ENCODE peak calls at places on chromosomes 4 and X, in seven cellular contexts. A, J, W, B, Z, H and K are unnamed samples.
A peak's percentile ranks its signal among the peaks of the same experiment; 100 is the strongest.

GRCh38 chr4:4541040-4541631 is 712 bp downstream of the STX18 start:
- DNase-seq in A (peak; percentile 65), J (peak; percentile 62), W (peak; percentile 36), B (peak; percentile 8), Z (no peak), H (peak; percentile 45), K (no peak)

GRCh38 chr4:128286474-128287158 is 997 bp downstream of the PGRMC2 start:
- DNase-seq in A (peak; percentile 61), J (peak; percentile 58), W (no peak), B (no peak), Z (no peak), H (peak; percentile 58), K (no peak)

GRCh38 chr4:140427919-140428471 is 547 bp upstream of the CLGN start:
- DNase-seq in A (peak; percentile 23), J (no peak), W (no peak), B (no peak), Z (no peak), H (peak; percentile 8), K (no peak)

GRCh38 chrX:16512401-16512776 is 137.6 kb upstream of the S100G start:
- DNase-seq in A (no peak), J (no peak), W (no peak), B (no peak), Z (no peak), H (no peak), K (no peak)

GRCh38 chr4:170089274-170089742 is 448 bp downstream of the AADAT start:
- DNase-seq in A (peak; percentile 39), J (peak; percentile 61), W (no peak), B (peak; percentile 10), Z (no peak), H (no peak), K (no peak)

GRCh38 chr4:4395849-4396627 is 9.1 kb downstream of the NSG1 start:
- DNase-seq in A (peak; percentile 53), J (peak; percentile 19), W (no peak), B (no peak), Z (no peak), H (peak; percentile 54), K (no peak)

GRCh38 chr4:53500552-53500951 is 90.7 kb downstream of the LNX1 start:
- DNase-seq in A (no peak), J (no peak), W (no peak), B (no peak), Z (no peak), H (no peak), K (no peak)

GRCh38 chrX:19824603-19825002 is 62.8 kb downstream of the SH3KBP1 start:
- DNase-seq in A (peak; percentile 45), J (peak; percentile 84), W (no peak), B (no peak), Z (no peak), H (no peak), K (no peak)

GRCh38 chr4:82388405-82388804 is 14.6 kb upstream of the HNRNPD start:
- DNase-seq in A (no peak), J (no peak), W (no peak), B (no peak), Z (no peak), H (peak; percentile 30), K (no peak)

GRCh38 chrX:119638725-119639471 is 32.7 kb upstream of the NKRF start:
- DNase-seq in A (peak; percentile 6), J (no peak), W (no peak), B (no peak), Z (no peak), H (no peak), K (no peak)

GRCh38 chrX:68415289-68415688 is 18.0 kb downstream of the OPHN1 start:
- DNase-seq in A (peak; percentile 64), J (peak; percentile 83), W (no peak), B (peak; percentile 40), Z (no peak), H (no peak), K (no peak)

GRCh38 chr4:54937501-54937900 is 187.9 kb downstream of the KDR start:
- DNase-seq in A (no peak), J (no peak), W (no peak), B (no peak), Z (no peak), H (no peak), K (no peak)

GRCh38 chr4:153061971-153062370 is 125.8 kb downstream of the FHDC1 start:
- DNase-seq in A (no peak), J (no peak), W (no peak), B (no peak), Z (no peak), H (no peak), K (no peak)

GRCh38 chr4:75490155-75490554 is 24.0 kb downstream of the RCHY1 start:
- DNase-seq in A (peak; percentile 65), J (peak; percentile 18), W (no peak), B (no peak), Z (no peak), H (peak; percentile 13), K (no peak)

GRCh38 chrX:150566734-150567182 is 1.7 kb upstream of the MTM1 start:
- DNase-seq in A (no peak), J (no peak), W (no peak), B (no peak), Z (no peak), H (no peak), K (no peak)

GRCh38 chr4:13522282-13523104 is 21.8 kb downstream of the NKX3-2 start:
- DNase-seq in A (no peak), J (no peak), W (no peak), B (no peak), Z (no peak), H (no peak), K (no peak)

GRCh38 chr4:128635141-128635911 is 174.2 kb upstream of the JADE1 start:
- DNase-seq in A (peak; percentile 55), J (peak; percentile 95), W (peak; percentile 76), B (peak; percentile 88), Z (no peak), H (no peak), K (peak; percentile 98)

GRCh38 chrX:19349263-19349662 is 5.5 kb downstream of the PDHA1 start:
- DNase-seq in A (no peak), J (no peak), W (no peak), B (no peak), Z (no peak), H (no peak), K (no peak)

GRCh38 chr4:74316397-74316796 is 8.1 kb downstream of the EPGN start:
- DNase-seq in A (no peak), J (no peak), W (no peak), B (no peak), Z (no peak), H (no peak), K (no peak)

GRCh38 chr4:42436950-42437349 is 39.7 kb downstream of the SHISA3 start:
- DNase-seq in A (no peak), J (no peak), W (no peak), B (no peak), Z (no peak), H (no peak), K (no peak)
- H3K36me3 ChIP-seq in A (no peaks in the 10 kb centered on the region), J (no peaks in the 10 kb centered on the region), W (peaks cover 21% of the 10 kb centered on the region), B (no peaks in the 10 kb centered on the region), Z (no peaks in the 10 kb centered on the region), H (peaks cover 92% of the 10 kb centered on the region), K (peaks cover 19% of the 10 kb centered on the region)

GRCh38 chr4:123093247-123093646 is 170.8 kb upstream of the NUDT6 start:
- DNase-seq in A (no peak), J (no peak), W (no peak), B (no peak), Z (no peak), H (no peak), K (no peak)

GRCh38 chr4:123092603-123093002 is 170.2 kb upstream of the NUDT6 start:
- DNase-seq in A (no peak), J (no peak), W (no peak), B (no peak), Z (no peak), H (no peak), K (no peak)

GRCh38 chr4:123090886-123091285 is 168.5 kb upstream of the NUDT6 start:
- DNase-seq in A (no peak), J (no peak), W (no peak), B (no peak), Z (no peak), H (no peak), K (no peak)

GRCh38 chr4:123096038-123096437 is 173.6 kb upstream of the NUDT6 start:
- DNase-seq in A (no peak), J (no peak), W (no peak), B (no peak), Z (no peak), H (peak; percentile 4), K (no peak)
- TF ChIP-seq CTCF in A (no peak), J (peak; percentile 30), W (no peak), B (no peak), Z (no peak), H (peak; percentile 65), K (no peak)

DNA sequence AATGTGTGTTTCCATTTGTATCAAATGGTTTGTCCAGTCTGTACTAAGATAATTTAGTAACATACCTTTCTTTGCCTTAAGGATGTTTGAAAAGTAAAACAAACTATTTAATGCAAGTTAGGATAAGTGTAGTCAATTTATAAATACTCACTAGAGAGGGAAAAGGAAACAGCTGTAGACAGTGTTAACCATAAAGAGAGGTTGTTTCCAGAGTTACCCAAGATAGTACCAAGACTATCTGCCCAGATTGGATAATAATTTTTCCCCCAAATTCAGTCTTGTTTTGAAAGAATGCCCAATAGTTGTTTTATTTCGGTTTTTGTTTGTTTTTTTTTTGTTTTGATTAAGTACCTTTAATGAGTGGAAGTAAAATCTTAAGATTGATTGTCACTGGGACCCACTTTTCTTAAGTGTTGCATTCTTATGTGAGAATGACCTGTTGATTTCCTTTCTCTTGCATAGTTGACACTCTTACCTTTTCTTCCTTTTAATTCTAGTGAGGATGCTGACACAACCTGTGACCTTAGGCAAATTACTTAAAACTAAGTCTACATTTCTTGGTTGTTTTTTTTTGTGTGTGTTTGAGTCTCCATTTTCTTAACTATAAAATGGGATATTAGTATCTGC is 12.8 kb downstream of the AFF1 start:
- DNase-seq in A (no peak), J (no peak), W (no peak), B (no peak), Z (no peak), H (no peak), K (no peak)
- H3K4me1 ChIP-seq in A (peaks cover 18% of the 10 kb centered on the region), J (no peaks in the 10 kb centered on the region), W (peaks cover 3% of the 10 kb centered on the region), B (peaks cover 2% of the 10 kb centered on the region), Z (peaks cover 9% of the 10 kb centered on the region), H (peaks cover 80% of the 10 kb centered on the region), K (peaks cover 26% of the 10 kb centered on the region)

GRCh38 chr4:3213661-3214250 is 35.2 kb upstream of the MSANTD1 start:
- DNase-seq in A (no peak), J (no peak), W (no peak), B (no peak), Z (no peak), H (no peak), K (no peak)

GRCh38 chr4:3210467-3210866 is 38.5 kb upstream of the MSANTD1 start:
- DNase-seq in A (no peak), J (no peak), W (no peak), B (no peak), Z (no peak), H (no peak), K (no peak)

GRCh38 chr4:3211866-3212265 is 37.1 kb upstream of the MSANTD1 start:
- DNase-seq in A (no peak), J (no peak), W (no peak), B (no peak), Z (no peak), H (no peak), K (no peak)

GRCh38 chr4:3213101-3213416 is 35.9 kb upstream of the MSANTD1 start:
- DNase-seq in A (no peak), J (no peak), W (no peak), B (no peak), Z (no peak), H (no peak), K (no peak)

GRCh38 chr4:3212391-3213100 is 36.4 kb upstream of the MSANTD1 start:
- DNase-seq in A (no peak), J (no peak), W (no peak), B (no peak), Z (no peak), H (no peak), K (no peak)
- H3K36me3 ChIP-seq in A (peaks cover 55% of the 10 kb centered on the region), J (peaks cover 14% of the 10 kb centered on the region), W (peaks cover 18% of the 10 kb centered on the region), B (peaks cover 43% of the 10 kb centered on the region), Z (no peaks in the 10 kb centered on the region), H (peaks cover 88% of the 10 kb centered on the region), K (peaks cover 89% of the 10 kb centered on the region)